ENCODE peak calls at places on chromosomes 1 and 21, in six cellular contexts. One of them, this sample, is unnamed.

GRCh38 chr1:198763298-198763714 is 124.5 kb downstream of the PTPRC start:
- DNase-seq in iris pigment epithelial cell: no peak
- DNase-seq in hepatic stellate cell: no peak
- DNase-seq in A172: peak; percentile 72
- DNase-seq in GM12891: no peak
- DNase-seq in C1 segment of cervical spinal cord: no peak
- DNase-seq in this sample: no peak

GRCh38 chr1:246491551-246492053 is 15.5 kb downstream of the SMYD3 start:
- DNase-seq in C1 segment of cervical spinal cord: no peak
- DNase-seq in iris pigment epithelial cell: no peak
- DNase-seq in hepatic stellate cell: no peak
- DNase-seq in GM12891: no peak
- DNase-seq in A172: no peak
- DNase-seq in this sample: no peak

GRCh38 chr1:200353232-200353631 is 56.6 kb downstream of the ZNF281 start:
- DNase-seq in GM12891: no peak
- DNase-seq in hepatic stellate cell: no peak
- DNase-seq in A172: no peak
- DNase-seq in C1 segment of cervical spinal cord: no peak
- DNase-seq in iris pigment epithelial cell: no peak
- DNase-seq in this sample: no peak

GRCh38 chr1:228410015-228410414 is 3.4 kb upstream of the TRIM11 start:
- DNase-seq in GM12891: no peak
- DNase-seq in iris pigment epithelial cell: peak; percentile 62
- DNase-seq in hepatic stellate cell: no peak
- DNase-seq in A172: no peak
- DNase-seq in C1 segment of cervical spinal cord: no peak
- DNase-seq in this sample: no peak

GRCh38 chr21:38351176-38351959 is 94.6 kb downstream of the KCNJ15 start:
- DNase-seq in GM12891: no peak
- DNase-seq in A172: no peak
- DNase-seq in hepatic stellate cell: no peak
- DNase-seq in C1 segment of cervical spinal cord: no peak
- DNase-seq in iris pigment epithelial cell: no peak
- DNase-seq in this sample: no peak

GRCh38 chr21:15031790-15032357 is 32.9 kb downstream of the NRIP1 start:
- DNase-seq in C1 segment of cervical spinal cord: no peak
- DNase-seq in GM12891: no peak
- DNase-seq in A172: no peak
- DNase-seq in iris pigment epithelial cell: peak; percentile 86
- DNase-seq in hepatic stellate cell: no peak
- DNase-seq in this sample: no peak

GRCh38 chr1:211885746-211886522 is 55.4 kb upstream of the LPGAT1 start:
- DNase-seq in iris pigment epithelial cell: no peak
- DNase-seq in C1 segment of cervical spinal cord: no peak
- DNase-seq in hepatic stellate cell: no peak
- DNase-seq in GM12891: no peak
- DNase-seq in A172: no peak
- DNase-seq in this sample: no peak

GRCh38 chr1:246946366-246946765 is 14.6 kb upstream of the AHCTF1 start:
- DNase-seq in iris pigment epithelial cell: no peak
- DNase-seq in hepatic stellate cell: no peak
- DNase-seq in GM12891: no peak
- DNase-seq in A172: no peak
- DNase-seq in C1 segment of cervical spinal cord: no peak
- DNase-seq in this sample: no peak

GRCh38 chr1:43958351-43959255 is 11.2 kb upstream of the DPH2 start:
- DNase-seq in hepatic stellate cell: no peak
- DNase-seq in GM12891: no peak
- DNase-seq in C1 segment of cervical spinal cord: no peak
- DNase-seq in iris pigment epithelial cell: no peak
- DNase-seq in A172: no peak
- DNase-seq in this sample: no peak

GRCh38 chr1:241475688-241476087 is 43.9 kb downstream of the FH start:
- DNase-seq in hepatic stellate cell: peak; percentile 6
- DNase-seq in A172: peak; percentile 84
- DNase-seq in iris pigment epithelial cell: peak; percentile 22
- DNase-seq in C1 segment of cervical spinal cord: no peak
- DNase-seq in GM12891: no peak
- DNase-seq in this sample: no peak